ENCODE peak calls at places on chromosomes 2 and 18, in four cellular contexts. One of them, this sample, is unnamed.

GRCh38 chr2:240355001-240355891 is 80.2 kb upstream of the GPC1 start:
- DNase-seq in amygdala: no peak
- DNase-seq in stimulated activated CD4-positive, alpha-beta T cell treated with anti-CD3 and anti-CD28 coated beads, Interleukin-15, amount 100 ng/mL, for 24 hours: no peak
- DNase-seq in activated T-helper 1 cell treated with anti-CD3 and anti-CD28 coated beads, Interleukin-12 subunit alpha, Interleukin-12 subunit beta, Interleukin-2, Interleukin-4 antibody, amounts not matched to agents 30 ng/mL and 10 ng/mL and 1 ng/mL, durations not matched to agents 14 hours and 24 hours and 36 hours: no peak
- DNase-seq in this sample: no peak

GRCh38 chr2:156322103-156322671 is 10.3 kb downstream of the NR4A2 start:
- DNase-seq in amygdala: no peak
- DNase-seq in stimulated activated CD4-positive, alpha-beta T cell treated with anti-CD3 and anti-CD28 coated beads, Interleukin-15, amount 100 ng/mL, for 24 hours: peak
- DNase-seq in activated T-helper 1 cell treated with anti-CD3 and anti-CD28 coated beads, Interleukin-12 subunit alpha, Interleukin-12 subunit beta, Interleukin-2, Interleukin-4 antibody, amounts not matched to agents 30 ng/mL and 10 ng/mL and 1 ng/mL, durations not matched to agents 14 hours and 24 hours and 36 hours: no peak
- DNase-seq in this sample: peak

GRCh38 chr2:11319939-11320338 is 24.5 kb downstream of the ROCK2 start:
- DNase-seq in amygdala: no peak
- DNase-seq in stimulated activated CD4-positive, alpha-beta T cell treated with anti-CD3 and anti-CD28 coated beads, Interleukin-15, amount 100 ng/mL, for 24 hours: no peak
- DNase-seq in activated T-helper 1 cell treated with anti-CD3 and anti-CD28 coated beads, Interleukin-12 subunit alpha, Interleukin-12 subunit beta, Interleukin-2, Interleukin-4 antibody, amounts not matched to agents 30 ng/mL and 10 ng/mL and 1 ng/mL, durations not matched to agents 14 hours and 24 hours and 36 hours: no peak
- DNase-seq in this sample: no peak

GRCh38 chr2:84212611-84213314 is 246.3 kb downstream of the SUCLG1 start:
- DNase-seq in amygdala: no peak
- DNase-seq in stimulated activated CD4-positive, alpha-beta T cell treated with anti-CD3 and anti-CD28 coated beads, Interleukin-15, amount 100 ng/mL, for 24 hours: no peak
- DNase-seq in activated T-helper 1 cell treated with anti-CD3 and anti-CD28 coated beads, Interleukin-12 subunit alpha, Interleukin-12 subunit beta, Interleukin-2, Interleukin-4 antibody, amounts not matched to agents 30 ng/mL and 10 ng/mL and 1 ng/mL, durations not matched to agents 14 hours and 24 hours and 36 hours: no peak
- DNase-seq in this sample: no peak

GRCh38 chr2:200042944-200043343 is 87.6 kb downstream of the MAIP1 start:
- DNase-seq in amygdala: no peak
- DNase-seq in stimulated activated CD4-positive, alpha-beta T cell treated with anti-CD3 and anti-CD28 coated beads, Interleukin-15, amount 100 ng/mL, for 24 hours: no peak
- DNase-seq in activated T-helper 1 cell treated with anti-CD3 and anti-CD28 coated beads, Interleukin-12 subunit alpha, Interleukin-12 subunit beta, Interleukin-2, Interleukin-4 antibody, amounts not matched to agents 30 ng/mL and 10 ng/mL and 1 ng/mL, durations not matched to agents 14 hours and 24 hours and 36 hours: no peak
- DNase-seq in this sample: no peak

GRCh38 chr2:60948161-60948560 is 66.8 kb downstream of the REL start:
- DNase-seq in amygdala: no peak
- DNase-seq in stimulated activated CD4-positive, alpha-beta T cell treated with anti-CD3 and anti-CD28 coated beads, Interleukin-15, amount 100 ng/mL, for 24 hours: no peak
- DNase-seq in activated T-helper 1 cell treated with anti-CD3 and anti-CD28 coated beads, Interleukin-12 subunit alpha, Interleukin-12 subunit beta, Interleukin-2, Interleukin-4 antibody, amounts not matched to agents 30 ng/mL and 10 ng/mL and 1 ng/mL, durations not matched to agents 14 hours and 24 hours and 36 hours: no peak
- DNase-seq in this sample: no peak

GRCh38 chr2:67797801-67798535 is 264.8 kb downstream of the C1D start:
- DNase-seq in amygdala: no peak
- DNase-seq in stimulated activated CD4-positive, alpha-beta T cell treated with anti-CD3 and anti-CD28 coated beads, Interleukin-15, amount 100 ng/mL, for 24 hours: no peak
- DNase-seq in activated T-helper 1 cell treated with anti-CD3 and anti-CD28 coated beads, Interleukin-12 subunit alpha, Interleukin-12 subunit beta, Interleukin-2, Interleukin-4 antibody, amounts not matched to agents 30 ng/mL and 10 ng/mL and 1 ng/mL, durations not matched to agents 14 hours and 24 hours and 36 hours: no peak
- DNase-seq in this sample: no peak

GRCh38 chr2:181953773-181954537 is 31.7 kb upstream of the PPP1R1C start:
- DNase-seq in amygdala: no peak
- DNase-seq in stimulated activated CD4-positive, alpha-beta T cell treated with anti-CD3 and anti-CD28 coated beads, Interleukin-15, amount 100 ng/mL, for 24 hours: peak
- DNase-seq in activated T-helper 1 cell treated with anti-CD3 and anti-CD28 coated beads, Interleukin-12 subunit alpha, Interleukin-12 subunit beta, Interleukin-2, Interleukin-4 antibody, amounts not matched to agents 30 ng/mL and 10 ng/mL and 1 ng/mL, durations not matched to agents 14 hours and 24 hours and 36 hours: peak
- DNase-seq in this sample: peak

GRCh38 chr2:67626656-67627055 is 229.5 kb downstream of the ETAA1 start:
- DNase-seq in amygdala: no peak
- DNase-seq in stimulated activated CD4-positive, alpha-beta T cell treated with anti-CD3 and anti-CD28 coated beads, Interleukin-15, amount 100 ng/mL, for 24 hours: no peak
- DNase-seq in activated T-helper 1 cell treated with anti-CD3 and anti-CD28 coated beads, Interleukin-12 subunit alpha, Interleukin-12 subunit beta, Interleukin-2, Interleukin-4 antibody, amounts not matched to agents 30 ng/mL and 10 ng/mL and 1 ng/mL, durations not matched to agents 14 hours and 24 hours and 36 hours: no peak
- DNase-seq in this sample: no peak

GRCh38 chr2:146496248-146496647 is 1348.6 kb upstream of the ACVR2A start:
- DNase-seq in amygdala: no peak
- DNase-seq in stimulated activated CD4-positive, alpha-beta T cell treated with anti-CD3 and anti-CD28 coated beads, Interleukin-15, amount 100 ng/mL, for 24 hours: no peak
- DNase-seq in activated T-helper 1 cell treated with anti-CD3 and anti-CD28 coated beads, Interleukin-12 subunit alpha, Interleukin-12 subunit beta, Interleukin-2, Interleukin-4 antibody, amounts not matched to agents 30 ng/mL and 10 ng/mL and 1 ng/mL, durations not matched to agents 14 hours and 24 hours and 36 hours: no peak
- DNase-seq in this sample: no peak

GRCh38 chr2:232444409-232445148 is 11.4 kb upstream of the ALPI start:
- DNase-seq in amygdala: no peak
- DNase-seq in stimulated activated CD4-positive, alpha-beta T cell treated with anti-CD3 and anti-CD28 coated beads, Interleukin-15, amount 100 ng/mL, for 24 hours: peak
- DNase-seq in activated T-helper 1 cell treated with anti-CD3 and anti-CD28 coated beads, Interleukin-12 subunit alpha, Interleukin-12 subunit beta, Interleukin-2, Interleukin-4 antibody, amounts not matched to agents 30 ng/mL and 10 ng/mL and 1 ng/mL, durations not matched to agents 14 hours and 24 hours and 36 hours: peak
- DNase-seq in this sample: peak

GRCh38 chr18:36158261-36158867 is 28.7 kb downstream of the ELP2 start:
- DNase-seq in amygdala: no peak
- DNase-seq in stimulated activated CD4-positive, alpha-beta T cell treated with anti-CD3 and anti-CD28 coated beads, Interleukin-15, amount 100 ng/mL, for 24 hours: no peak
- DNase-seq in activated T-helper 1 cell treated with anti-CD3 and anti-CD28 coated beads, Interleukin-12 subunit alpha, Interleukin-12 subunit beta, Interleukin-2, Interleukin-4 antibody, amounts not matched to agents 30 ng/mL and 10 ng/mL and 1 ng/mL, durations not matched to agents 14 hours and 24 hours and 36 hours: no peak
- DNase-seq in this sample: no peak

GRCh38 chr2:27431395-27431794 is 3.0 kb downstream of the NRBP1 start:
- DNase-seq in amygdala: no peak
- DNase-seq in stimulated activated CD4-positive, alpha-beta T cell treated with anti-CD3 and anti-CD28 coated beads, Interleukin-15, amount 100 ng/mL, for 24 hours: peak
- DNase-seq in activated T-helper 1 cell treated with anti-CD3 and anti-CD28 coated beads, Interleukin-12 subunit alpha, Interleukin-12 subunit beta, Interleukin-2, Interleukin-4 antibody, amounts not matched to agents 30 ng/mL and 10 ng/mL and 1 ng/mL, durations not matched to agents 14 hours and 24 hours and 36 hours: peak
- DNase-seq in this sample: peak

GRCh38 chr2:152400607-152401214 is 65.7 kb downstream of the FMNL2 start:
- DNase-seq in amygdala: no peak
- DNase-seq in stimulated activated CD4-positive, alpha-beta T cell treated with anti-CD3 and anti-CD28 coated beads, Interleukin-15, amount 100 ng/mL, for 24 hours: no peak
- DNase-seq in activated T-helper 1 cell treated with anti-CD3 and anti-CD28 coated beads, Interleukin-12 subunit alpha, Interleukin-12 subunit beta, Interleukin-2, Interleukin-4 antibody, amounts not matched to agents 30 ng/mL and 10 ng/mL and 1 ng/mL, durations not matched to agents 14 hours and 24 hours and 36 hours: no peak
- DNase-seq in this sample: no peak